ENCODE peak calls at places on chromosome 4, in eight cellular contexts. One of them, this sample, is unnamed.
A peak's percentile ranks its signal among the peaks of the same experiment; 100 is the strongest.

GRCh38 chr4:148081267-148081666 is 349.4 kb downstream of the ARHGAP10 start:
- DNase-seq in HepG2: no peak
- DNase-seq in CD8-positive, alpha-beta T cell: no peak
- DNase-seq in psoas muscle: no peak
- DNase-seq in GM12878: no peak
- DNase-seq in cardiac muscle cell: no peak
- DNase-seq in esophagus muscularis mucosa: peak; percentile 79
- DNase-seq in lower lobe of right lung: no peak
- DNase-seq in this sample: no peak

GRCh38 chr4:95693594-95693993 is 144.8 kb upstream of the UNC5C start:
- DNase-seq in GM12878: no peak
- DNase-seq in lower lobe of right lung: no peak
- DNase-seq in CD8-positive, alpha-beta T cell: no peak
- DNase-seq in psoas muscle: no peak
- DNase-seq in HepG2: no peak
- DNase-seq in cardiac muscle cell: peak; percentile 46
- DNase-seq in esophagus muscularis mucosa: no peak
- DNase-seq in this sample: peak; percentile 54

GRCh38 chr4:168696828-168697227 is 200.0 kb downstream of the PALLD start:
- DNase-seq in GM12878: no peak
- DNase-seq in CD8-positive, alpha-beta T cell: no peak
- DNase-seq in lower lobe of right lung: no peak
- DNase-seq in esophagus muscularis mucosa: no peak
- DNase-seq in HepG2: no peak
- DNase-seq in psoas muscle: no peak
- DNase-seq in cardiac muscle cell: no peak
- DNase-seq in this sample: no peak

GRCh38 chr4:1763070-1763549 is 30.0 kb upstream of the FGFR3 start:
- DNase-seq in HepG2: no peak
- DNase-seq in GM12878: no peak
- DNase-seq in lower lobe of right lung: no peak
- DNase-seq in esophagus muscularis mucosa: no peak
- DNase-seq in psoas muscle: no peak
- DNase-seq in CD8-positive, alpha-beta T cell: no peak
- DNase-seq in cardiac muscle cell: no peak
- DNase-seq in this sample: no peak

GRCh38 chr4:77040265-77040664 is 35.5 kb downstream of the CCNI start:
- DNase-seq in cardiac muscle cell: no peak
- DNase-seq in GM12878: no peak
- DNase-seq in lower lobe of right lung: no peak
- DNase-seq in psoas muscle: no peak
- DNase-seq in CD8-positive, alpha-beta T cell: no peak
- DNase-seq in HepG2: no peak
- DNase-seq in esophagus muscularis mucosa: no peak
- DNase-seq in this sample: no peak

GRCh38 chr4:105551968-105552746 is at the start of gene ARHGEF38:
- DNase-seq in cardiac muscle cell: peak; percentile 2
- DNase-seq in esophagus muscularis mucosa: no peak
- DNase-seq in CD8-positive, alpha-beta T cell: no peak
- DNase-seq in psoas muscle: no peak
- DNase-seq in lower lobe of right lung: peak; percentile 55
- DNase-seq in HepG2: no peak
- DNase-seq in GM12878: no peak
- DNase-seq in this sample: peak; percentile 66

GRCh38 chr4:11904991-11905760 is 476.5 kb upstream of the HS3ST1 start:
- DNase-seq in HepG2: no peak
- DNase-seq in esophagus muscularis mucosa: no peak
- DNase-seq in GM12878: no peak
- DNase-seq in cardiac muscle cell: peak; percentile 69
- DNase-seq in CD8-positive, alpha-beta T cell: no peak
- DNase-seq in psoas muscle: no peak
- DNase-seq in lower lobe of right lung: no peak
- DNase-seq in this sample: no peak

GRCh38 chr4:187006189-187006618 is 282.5 kb upstream of the FAT1 start:
- DNase-seq in psoas muscle: no peak
- DNase-seq in lower lobe of right lung: no peak
- DNase-seq in CD8-positive, alpha-beta T cell: no peak
- DNase-seq in cardiac muscle cell: peak; percentile 75
- DNase-seq in HepG2: no peak
- DNase-seq in GM12878: no peak
- DNase-seq in esophagus muscularis mucosa: no peak
- DNase-seq in this sample: no peak

GRCh38 chr4:90857081-90857820 is 730.1 kb downstream of the CCSER1 start:
- DNase-seq in GM12878: no peak
- DNase-seq in lower lobe of right lung: no peak
- DNase-seq in psoas muscle: no peak
- DNase-seq in cardiac muscle cell: no peak
- DNase-seq in HepG2: no peak
- DNase-seq in CD8-positive, alpha-beta T cell: no peak
- DNase-seq in esophagus muscularis mucosa: no peak
- DNase-seq in this sample: no peak

GRCh38 chr4:20252656-20253271 is 1.1 kb downstream of the SLIT2 start:
- DNase-seq in esophagus muscularis mucosa: no peak
- DNase-seq in psoas muscle: peak; percentile 40
- DNase-seq in HepG2: no peak
- DNase-seq in GM12878: no peak
- DNase-seq in cardiac muscle cell: peak; percentile 51
- DNase-seq in lower lobe of right lung: peak; percentile 48
- DNase-seq in CD8-positive, alpha-beta T cell: no peak
- DNase-seq in this sample: peak; percentile 81

GRCh38 chr4:7892212-7893019 is 47.2 kb downstream of the AFAP1 start:
- DNase-seq in HepG2: no peak
- DNase-seq in cardiac muscle cell: peak; percentile 86
- DNase-seq in esophagus muscularis mucosa: no peak
- DNase-seq in CD8-positive, alpha-beta T cell: no peak
- DNase-seq in psoas muscle: no peak
- DNase-seq in lower lobe of right lung: no peak
- DNase-seq in GM12878: no peak
- DNase-seq in this sample: peak; percentile 70

GRCh38 chr4:185378264-185378663 is 17.5 kb downstream of the LRP2BP start:
- DNase-seq in HepG2: no peak
- DNase-seq in CD8-positive, alpha-beta T cell: no peak
- DNase-seq in cardiac muscle cell: no peak
- DNase-seq in lower lobe of right lung: no peak
- DNase-seq in psoas muscle: no peak
- DNase-seq in GM12878: no peak
- DNase-seq in esophagus muscularis mucosa: no peak
- DNase-seq in this sample: no peak

GRCh38 chr4:58191086-58191485 is 1080.9 kb upstream of the IGFBP7 start:
- DNase-seq in psoas muscle: no peak
- DNase-seq in CD8-positive, alpha-beta T cell: no peak
- DNase-seq in esophagus muscularis mucosa: no peak
- DNase-seq in lower lobe of right lung: no peak
- DNase-seq in cardiac muscle cell: no peak
- DNase-seq in HepG2: no peak
- DNase-seq in GM12878: no peak
- DNase-seq in this sample: no peak

GRCh38 chr4:124202106-124202505 is 510.4 kb downstream of the ANKRD50 start:
- DNase-seq in esophagus muscularis mucosa: no peak
- DNase-seq in CD8-positive, alpha-beta T cell: no peak
- DNase-seq in lower lobe of right lung: no peak
- DNase-seq in HepG2: no peak
- DNase-seq in cardiac muscle cell: peak; percentile 78
- DNase-seq in psoas muscle: peak; percentile 25
- DNase-seq in GM12878: no peak
- DNase-seq in this sample: no peak

GRCh38 chr4:88573286-88573994 is 18.8 kb upstream of the HERC3 start:
- DNase-seq in CD8-positive, alpha-beta T cell: no peak
- DNase-seq in psoas muscle: no peak
- DNase-seq in GM12878: no peak
- DNase-seq in lower lobe of right lung: no peak
- DNase-seq in esophagus muscularis mucosa: no peak
- DNase-seq in HepG2: no peak
- DNase-seq in cardiac muscle cell: no peak
- DNase-seq in this sample: no peak

GRCh38 chr4:148445903-148446261 is 3.7 kb upstream of the NR3C2 start:
- DNase-seq in CD8-positive, alpha-beta T cell: no peak
- DNase-seq in lower lobe of right lung: no peak
- DNase-seq in esophagus muscularis mucosa: no peak
- DNase-seq in GM12878: no peak
- DNase-seq in cardiac muscle cell: no peak
- DNase-seq in psoas muscle: no peak
- DNase-seq in HepG2: no peak
- DNase-seq in this sample: peak; percentile 56

DNA sequence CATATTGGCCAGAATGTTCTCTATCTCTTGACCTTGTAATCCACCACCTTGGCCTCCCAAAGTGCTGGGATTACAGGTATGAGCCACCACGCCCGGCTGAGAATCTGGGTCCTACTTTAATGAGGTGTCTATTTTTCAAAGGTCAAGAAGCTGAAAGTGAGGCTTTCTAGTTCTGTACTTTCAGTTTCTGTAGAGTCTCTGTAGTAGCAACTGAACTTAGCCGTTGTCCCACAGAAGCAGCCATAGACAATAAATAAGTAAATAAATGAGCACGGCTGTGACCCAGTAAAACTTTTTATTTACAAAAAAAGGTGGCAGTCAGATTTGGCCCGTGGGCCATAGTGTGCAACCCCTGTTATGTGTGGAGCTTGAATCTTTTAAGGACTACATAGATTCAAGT is 92.0 kb downstream of the FNIP2 start:
- DNase-seq in HepG2: no peak
- DNase-seq in CD8-positive, alpha-beta T cell: no peak
- DNase-seq in cardiac muscle cell: no peak
- DNase-seq in lower lobe of right lung: no peak
- DNase-seq in GM12878: peak; percentile 50
- DNase-seq in esophagus muscularis mucosa: no peak
- DNase-seq in psoas muscle: no peak
- DNase-seq in this sample: no peak
- H3K36me3 ChIP-seq in HepG2: peaks cover 50% of the 10 kb centered on the region
- H3K36me3 ChIP-seq in CD8-positive, alpha-beta T cell: no peaks in the 10 kb centered on the region
- H3K36me3 ChIP-seq in cardiac muscle cell: peaks cover 47% of the 10 kb centered on the region
- H3K36me3 ChIP-seq in lower lobe of right lung: peaks cover 69% of the 10 kb centered on the region
- H3K36me3 ChIP-seq in GM12878: no peaks in the 10 kb centered on the region
- H3K36me3 ChIP-seq in esophagus muscularis mucosa: peaks cover 69% of the 10 kb centered on the region
- H3K36me3 ChIP-seq in psoas muscle: peaks cover 15% of the 10 kb centered on the region
- H3K36me3 ChIP-seq in this sample: peaks cover 14% of the 10 kb centered on the region

GRCh38 chr4:43886196-43886595 is 562.4 kb downstream of the KCTD8 start:
- DNase-seq in GM12878: no peak
- DNase-seq in lower lobe of right lung: no peak
- DNase-seq in CD8-positive, alpha-beta T cell: no peak
- DNase-seq in psoas muscle: no peak
- DNase-seq in esophagus muscularis mucosa: no peak
- DNase-seq in cardiac muscle cell: no peak
- DNase-seq in HepG2: no peak
- DNase-seq in this sample: no peak

GRCh38 chr4:43882470-43882869 is 566.1 kb downstream of the KCTD8 start:
- DNase-seq in HepG2: no peak
- DNase-seq in esophagus muscularis mucosa: no peak
- DNase-seq in GM12878: no peak
- DNase-seq in CD8-positive, alpha-beta T cell: no peak
- DNase-seq in lower lobe of right lung: no peak
- DNase-seq in psoas muscle: no peak
- DNase-seq in cardiac muscle cell: no peak
- DNase-seq in this sample: no peak
- TF ChIP-seq CTCF in HepG2: no peak
- TF ChIP-seq CTCF in esophagus muscularis mucosa: no peak
- TF ChIP-seq CTCF in GM12878: peak; percentile 35
- TF ChIP-seq CTCF in CD8-positive, alpha-beta T cell: no peak
- TF ChIP-seq CTCF in lower lobe of right lung: no peak
- TF ChIP-seq CTCF in psoas muscle: no peak
- TF ChIP-seq CTCF in cardiac muscle cell: no peak
- TF ChIP-seq CTCF in this sample: no peak

GRCh38 chr4:83831588-83831987 is 295.7 kb downstream of the GPAT3 start:
- DNase-seq in HepG2: no peak
- DNase-seq in CD8-positive, alpha-beta T cell: no peak
- DNase-seq in psoas muscle: no peak
- DNase-seq in esophagus muscularis mucosa: no peak
- DNase-seq in lower lobe of right lung: no peak
- DNase-seq in GM12878: no peak
- DNase-seq in cardiac muscle cell: no peak
- DNase-seq in this sample: no peak
- H3K36me3 ChIP-seq in HepG2: no peaks in the 10 kb centered on the region
- H3K36me3 ChIP-seq in CD8-positive, alpha-beta T cell: no peaks in the 10 kb centered on the region
- H3K36me3 ChIP-seq in psoas muscle: no peaks in the 10 kb centered on the region
- H3K36me3 ChIP-seq in esophagus muscularis mucosa: no peaks in the 10 kb centered on the region
- H3K36me3 ChIP-seq in lower lobe of right lung: no peaks in the 10 kb centered on the region
- H3K36me3 ChIP-seq in GM12878: no peaks in the 10 kb centered on the region
- H3K36me3 ChIP-seq in cardiac muscle cell: no peaks in the 10 kb centered on the region
- H3K36me3 ChIP-seq in this sample: no peaks in the 10 kb centered on the region

GRCh38 chr4:170750519-170750918 is 660.8 kb upstream of the AADAT start:
- DNase-seq in CD8-positive, alpha-beta T cell: no peak
- DNase-seq in psoas muscle: no peak
- DNase-seq in HepG2: no peak
- DNase-seq in esophagus muscularis mucosa: no peak
- DNase-seq in lower lobe of right lung: no peak
- DNase-seq in GM12878: no peak
- DNase-seq in cardiac muscle cell: no peak
- DNase-seq in this sample: no peak
- TF ChIP-seq CTCF in CD8-positive, alpha-beta T cell: no peak
- TF ChIP-seq CTCF in psoas muscle: no peak
- TF ChIP-seq CTCF in HepG2: no peak
- TF ChIP-seq CTCF in esophagus muscularis mucosa: no peak
- TF ChIP-seq CTCF in lower lobe of right lung: no peak
- TF ChIP-seq CTCF in GM12878: no peak
- TF ChIP-seq CTCF in cardiac muscle cell: no peak
- TF ChIP-seq CTCF in this sample: peak; percentile 23

DNA sequence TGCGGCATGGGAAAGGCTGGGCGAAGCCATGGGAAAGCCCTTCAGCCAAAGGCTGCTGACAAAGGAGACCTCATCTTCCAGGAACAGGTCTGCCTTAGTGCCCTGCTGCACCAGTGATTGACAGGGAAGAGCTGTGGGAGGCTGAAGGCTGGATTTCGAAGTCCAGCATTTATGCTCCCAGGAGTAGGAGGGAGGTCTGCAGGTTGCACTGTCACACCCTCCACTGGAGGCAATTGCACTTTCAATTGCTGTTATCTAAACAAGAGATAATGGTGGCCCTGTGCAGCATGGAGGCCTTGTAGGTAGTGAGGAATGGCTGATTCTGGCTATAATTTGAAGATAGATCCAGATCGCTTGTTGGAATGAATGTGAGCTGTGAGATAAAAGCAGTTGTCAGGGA is 43.7 kb downstream of the FAM114A1 start:
- DNase-seq in esophagus muscularis mucosa: no peak
- DNase-seq in cardiac muscle cell: no peak
- DNase-seq in lower lobe of right lung: no peak
- DNase-seq in CD8-positive, alpha-beta T cell: no peak
- DNase-seq in GM12878: no peak
- DNase-seq in HepG2: no peak
- DNase-seq in psoas muscle: no peak
- DNase-seq in this sample: peak; percentile 47
- H3K36me3 ChIP-seq in esophagus muscularis mucosa: peaks cover 100% of the 10 kb centered on the region
- H3K36me3 ChIP-seq in cardiac muscle cell: peaks cover 12% of the 10 kb centered on the region
- H3K36me3 ChIP-seq in lower lobe of right lung: peaks cover 97% of the 10 kb centered on the region
- H3K36me3 ChIP-seq in CD8-positive, alpha-beta T cell: no peaks in the 10 kb centered on the region
- H3K36me3 ChIP-seq in GM12878: no peaks in the 10 kb centered on the region
- H3K36me3 ChIP-seq in HepG2: peaks cover 80% of the 10 kb centered on the region
- H3K36me3 ChIP-seq in psoas muscle: peaks cover 16% of the 10 kb centered on the region
- H3K36me3 ChIP-seq in this sample: peaks cover 29% of the 10 kb centered on the region

This sample was measured in endodermal cell.